ENCODE peak calls at places on chromosomes 12 and 14, in eight cellular contexts. I is AG10803; D is mucosa of gallbladder; Q is activated CD4-positive, alpha-beta T cell treated with anti-CD3 and anti-CD28 coated beads for 1 hour; O is Calu3; G is cardiac muscle cell; V is head of caudate nucleus; X is T-helper 1 cell. M is an unnamed sample.
A peak's percentile ranks its signal among the peaks of the same experiment; 100 is the strongest.

GRCh38 chr12:72261885-72262284 is 10.3 kb upstream of the TRHDE start:
- DNase-seq in I (no peak), D (no peak), Q (no peak), O (no peak), G (no peak), V (no peak), X (no peak), M (no peak)

GRCh38 chr12:110932048-110932447 is 11.7 kb upstream of the MYL2 start:
- DNase-seq in I (no peak), D (no peak), Q (no peak), O (no peak), G (no peak), V (no peak), X (no peak), M (no peak)

GRCh38 chr14:23605931-23606585 is 27.5 kb upstream of the JPH4 start:
- DNase-seq in I (no peak), D (no peak), Q (no peak), O (no peak), G (no peak), V (no peak), X (no peak), M (no peak)

GRCh38 chr12:55741978-55742377 is 944 bp upstream of the GDF11 start:
- DNase-seq in I (no peak), D (no peak), Q (no peak), O (no peak), G (no peak), V (no peak), X (no peak), M (no peak)

GRCh38 chr12:96434107-96434506 is 33.9 kb upstream of the CDK17 start:
- DNase-seq in I (peak; percentile 93), D (peak; percentile 31), Q (peak; percentile 41), O (no peak), G (no peak), V (no peak), X (peak; percentile 74), M (no peak)

GRCh38 chr12:116910645-116911449 is at the start of gene FBXW8:
- DNase-seq in I (peak; percentile 68), D (peak; percentile 59), Q (peak; percentile 37), O (peak; percentile 87), G (peak; percentile 85), V (peak; percentile 51), X (peak; percentile 35), M (peak; percentile 60)

GRCh38 chr12:131098178-131098981 is 144.7 kb downstream of the ADGRD1 start:
- DNase-seq in I (no peak), D (no peak), Q (no peak), O (no peak), G (no peak), V (no peak), X (peak; percentile 3), M (no peak)

GRCh38 chr12:7937867-7938506 is 2.0 kb upstream of the SLC2A3 start:
- DNase-seq in I (no peak), D (no peak), Q (no peak), O (no peak), G (no peak), V (no peak), X (no peak), M (no peak)

GRCh38 chr12:98574110-98574509 is 19.4 kb upstream of the SLC25A3 start:
- DNase-seq in I (no peak), D (peak; percentile 23), Q (no peak), O (no peak), G (peak; percentile 10), V (no peak), X (no peak), M (no peak)

GRCh38 chr12:128551266-128552025 is 272.3 kb downstream of the SLC15A4 start:
- DNase-seq in I (no peak), D (no peak), Q (no peak), O (no peak), G (no peak), V (peak; percentile 44), X (no peak), M (no peak)

GRCh38 chr12:109595321-109595902 is 21.8 kb downstream of the MVK start:
- DNase-seq in I (no peak), D (no peak), Q (no peak), O (no peak), G (no peak), V (no peak), X (no peak), M (no peak)

GRCh38 chr14:104895207-104895785 is 29.4 kb upstream of the PLD4 start:
- DNase-seq in I (no peak), D (no peak), Q (no peak), O (no peak), G (no peak), V (no peak), X (no peak), M (no peak)

GRCh38 chr12:31655792-31656191 is 3.7 kb upstream of the ETFBKMT start:
- DNase-seq in I (no peak), D (no peak), Q (no peak), O (no peak), G (no peak), V (no peak), X (no peak), M (no peak)

M was measured in NCI-H1930.